ENCODE peak calls at places on chromosome 4, in four cellular contexts. Y, M, B and L are unnamed samples.

GRCh38 chr4:125243835-125244397 is 70.8 kb upstream of the FAT4 start:
- DNase-seq in Y (no peak), M (no peak), B (no peak), L (no peak)

GRCh38 chr4:73964862-73965611 is 16.8 kb downstream of the PF4 start:
- DNase-seq in Y (peak; percentile 7), M (no peak), B (no peak), L (peak; percentile 64)

GRCh38 chr4:149897784-149898183 is 82.1 kb upstream of the IQCM start:
- DNase-seq in Y (peak; percentile 12), M (no peak), B (no peak), L (no peak)

GRCh38 chr4:123603165-123603564 is 206.6 kb downstream of the SPRY1 start:
- DNase-seq in Y (no peak), M (no peak), B (no peak), L (peak; percentile 32)

GRCh38 chr4:76703676-76704075 is 194.3 kb downstream of the SOWAHB start:
- DNase-seq in Y (peak; percentile 31), M (no peak), B (no peak), L (no peak)

GRCh38 chr4:176270669-176271068 is 1.6 kb upstream of the ASB5 start:
- DNase-seq in Y (peak; percentile 86), M (no peak), B (no peak), L (no peak)

GRCh38 chr4:130424211-130424610 is 1328.3 kb downstream of the C4orf33 start:
- DNase-seq in Y (no peak), M (no peak), B (no peak), L (no peak)

GRCh38 chr4:83267121-83267834 is 17.3 kb downstream of the COQ2 start:
- DNase-seq in Y (peak; percentile 72), M (peak; percentile 43), B (no peak), L (no peak)

GRCh38 chr4:70802923-70803605 is 36.6 kb downstream of the GRSF1 start:
- DNase-seq in Y (no peak), M (no peak), B (no peak), L (no peak)

GRCh38 chr4:38715076-38715475 is 51.1 kb downstream of the KLF3 start:
- DNase-seq in Y (no peak), M (no peak), B (no peak), L (no peak)

GRCh38 chr4:79603681-79604080 is 195.7 kb upstream of the GK2 start:
- DNase-seq in Y (no peak), M (no peak), B (no peak), L (no peak)

GRCh38 chr4:26238782-26239647 is 81.8 kb upstream of the RBPJ start:
- DNase-seq in Y (no peak), M (peak; percentile 43), B (no peak), L (no peak)

GRCh38 chr4:46123872-46124755 is at the start of gene GABRG1:
- DNase-seq in Y (no peak), M (no peak), B (no peak), L (no peak)

DNA sequence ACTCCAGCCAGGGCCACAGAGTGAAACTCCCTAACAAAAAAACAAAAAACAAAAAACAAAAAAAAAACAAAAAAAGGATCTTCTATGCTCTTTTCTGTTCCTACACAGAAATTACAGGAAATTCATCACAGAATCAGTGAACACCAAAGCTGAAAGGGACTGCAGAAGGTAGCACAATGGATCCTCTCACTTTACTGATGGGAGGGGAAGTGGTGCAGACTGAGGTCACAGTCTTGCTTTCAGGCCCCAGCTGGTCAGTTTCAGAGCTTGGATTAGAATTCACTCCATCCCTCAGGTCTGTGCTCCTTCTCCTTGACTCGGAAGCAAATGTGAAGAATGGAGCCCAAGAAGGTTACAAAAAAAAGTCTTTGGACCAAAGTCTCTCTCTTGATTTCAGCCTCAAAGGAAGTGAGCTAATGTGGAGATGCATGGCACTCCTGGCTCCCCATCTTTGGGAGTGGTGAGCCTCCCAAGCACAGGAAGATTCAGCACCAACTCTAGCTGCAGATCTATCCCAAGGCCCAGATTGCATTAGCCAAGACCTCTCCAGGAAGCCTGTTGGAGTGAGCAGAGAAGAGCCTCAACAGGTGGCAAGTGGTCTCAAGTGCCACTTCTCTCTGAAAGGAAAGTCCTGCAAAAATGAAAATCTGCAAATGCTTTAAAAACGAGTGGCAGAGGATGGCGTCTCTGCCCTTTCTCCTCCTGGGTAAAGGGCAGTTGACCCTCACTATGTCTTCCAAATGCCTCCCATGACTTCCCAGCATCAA is 176.0 kb downstream of the MAML3 start:
- DNase-seq in Y (no peak), M (no peak), B (no peak), L (no peak)
- TF ChIP-seq POLR2A in Y (no peak), M (no peak), B (no peak), L (no peak)

DNA sequence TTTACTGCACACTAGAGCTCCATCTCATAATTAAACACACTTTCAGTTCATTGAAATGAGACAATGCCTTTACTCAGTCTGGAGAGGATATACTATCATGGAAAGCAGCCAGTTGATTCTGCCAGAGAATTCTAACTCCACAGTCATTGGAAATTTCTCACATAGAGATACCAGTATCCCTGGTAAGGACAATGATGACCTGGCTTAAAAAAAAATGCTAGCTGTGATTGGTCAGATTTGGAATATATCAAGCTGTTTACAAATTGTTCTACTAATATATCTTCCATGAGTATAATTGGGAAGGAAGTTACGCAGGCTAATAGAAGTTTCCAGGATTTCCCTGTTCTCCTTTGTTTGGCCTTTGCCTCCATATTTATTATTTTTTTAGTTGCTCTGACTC is 34.5 kb upstream of the TLL1 start:
- DNase-seq in Y (no peak), M (no peak), B (no peak), L (no peak)
- TF ChIP-seq EP300 in Y (no peak), M (peak; percentile 25), B (no peak), L (no peak)

DNA sequence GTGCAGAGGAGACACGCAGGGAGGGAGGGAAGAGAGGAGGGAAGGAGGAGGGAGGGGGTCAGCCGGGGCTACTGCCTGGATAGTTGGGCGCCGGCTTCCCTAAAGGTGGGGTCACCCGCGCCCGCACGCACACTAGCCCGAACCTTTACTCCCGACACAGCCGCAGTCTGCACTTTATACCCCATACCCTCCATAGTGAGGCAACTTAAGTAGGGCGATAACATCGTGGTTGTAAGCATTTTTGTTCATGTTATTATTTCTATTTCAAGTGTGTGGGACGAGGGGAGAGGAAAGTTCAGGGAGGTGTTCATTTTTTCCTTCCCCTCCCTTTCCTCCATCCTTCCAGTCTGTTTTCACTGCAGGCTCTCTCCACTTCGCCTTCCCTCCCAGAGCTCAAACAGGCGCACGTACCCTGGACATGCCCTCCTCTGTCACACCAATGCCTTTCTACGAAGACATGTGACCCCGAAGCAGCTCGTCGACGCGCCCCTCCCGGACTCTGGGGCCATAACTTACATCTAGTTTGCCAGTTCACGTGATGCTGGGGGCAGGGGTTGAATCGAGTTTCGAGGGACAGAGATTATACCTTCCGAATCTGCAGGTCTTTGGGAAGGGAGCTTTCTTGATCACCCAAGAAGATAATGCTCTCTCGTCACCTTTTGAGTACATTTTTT is at the start of gene PRKG2:
- DNase-seq in Y (no peak), M (no peak), B (no peak), L (no peak)
- H3K27ac ChIP-seq in Y (no peak within 1 kb of the TSS), M (no peak within 1 kb of the TSS), B (no peak within 1 kb of the TSS), L (no peak within 1 kb of the TSS)

GRCh38 chr4:185344743-185345538 is 50.8 kb downstream of the LRP2BP start:
- DNase-seq in Y (no peak), M (no peak), B (peak; percentile 77), L (no peak)
- TF ChIP-seq POLR2A in Y (no peak), M (no peak), B (peak; percentile 27), L (no peak)

DNA sequence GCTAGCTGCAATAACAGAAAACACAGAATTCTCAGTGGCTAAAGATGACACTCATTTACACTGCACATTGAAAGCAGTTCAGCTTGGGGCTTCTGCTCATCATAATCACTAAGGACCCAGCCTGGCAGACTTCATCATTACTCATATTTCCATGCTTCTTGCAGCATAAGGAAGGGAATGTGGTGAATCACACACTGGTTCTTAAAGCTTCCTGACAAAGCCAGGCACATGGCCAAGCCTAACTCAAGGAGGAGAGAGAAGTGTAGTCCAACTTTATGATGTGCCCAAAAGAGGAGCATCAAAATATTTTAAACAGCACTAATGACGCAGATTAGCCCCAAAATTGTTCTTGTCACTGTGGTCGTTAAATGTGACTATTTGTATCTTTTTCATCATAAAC is 186.6 kb downstream of the BANK1 start:
- DNase-seq in Y (peak; percentile 93), M (no peak), B (no peak), L (no peak)
- TF ChIP-seq EP300 in Y (peak; percentile 19), M (no peak), B (no peak), L (no peak)

DNA sequence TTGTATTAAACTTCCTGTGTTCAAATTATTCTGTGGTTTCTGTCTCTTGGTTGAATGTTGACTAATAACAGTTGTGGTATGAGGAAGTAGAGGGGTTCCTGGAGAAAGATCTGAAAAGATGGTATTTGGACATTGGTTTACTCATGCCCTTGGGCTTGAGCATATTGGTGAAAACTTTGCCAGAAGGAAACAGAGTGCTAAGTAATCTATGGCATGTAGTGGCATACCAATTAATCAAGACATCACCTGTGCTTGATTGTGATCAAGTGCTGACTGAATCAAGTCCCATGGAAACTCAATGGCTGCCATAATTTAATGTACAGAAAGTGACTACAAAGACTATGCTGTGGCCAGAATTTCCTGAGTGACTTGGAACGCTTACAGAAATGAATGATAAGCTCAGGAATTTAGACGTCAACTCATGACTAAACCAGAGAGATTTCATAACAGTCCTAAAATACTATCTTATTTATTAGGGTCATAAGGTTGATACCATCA is 2063.0 kb downstream of the ARAP2 start:
- DNase-seq in Y (peak; percentile 90), M (no peak), B (no peak), L (no peak)
- H3K27ac ChIP-seq in Y (peak overlapping the region; percentile 88), M (no peak overlapping the region), B (no peak overlapping the region), L (no peak overlapping the region)

DNA sequence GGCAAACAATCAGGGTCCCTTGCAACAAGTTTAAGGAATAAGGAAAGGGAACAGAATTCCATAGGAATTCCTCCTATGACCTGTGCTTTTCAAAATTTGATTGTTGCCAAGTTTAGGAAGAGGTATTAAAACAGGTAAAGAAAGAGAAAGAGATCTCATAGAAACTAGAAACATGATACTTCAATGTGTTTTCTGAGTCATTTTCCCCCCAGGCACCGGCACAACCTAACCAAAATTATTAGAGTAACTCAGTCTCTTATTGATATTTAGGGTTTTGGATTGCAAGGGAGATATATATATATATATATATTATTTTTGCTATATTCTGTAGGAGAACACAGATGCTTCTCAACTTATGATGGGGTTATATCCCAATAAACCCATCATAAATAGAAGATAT is 278.0 kb upstream of the DKK2 start:
- DNase-seq in Y (no peak), M (no peak), B (no peak), L (no peak)
- TF ChIP-seq POLR2A in Y (no peak), M (no peak), B (no peak), L (no peak)

GRCh38 chr4:5912614-5913019 is 19.7 kb upstream of the CRMP1 start:
- DNase-seq in Y (no peak), M (no peak), B (no peak), L (no peak)
- TF ChIP-seq EP300 in Y (no peak), M (no peak), B (no peak), L (no peak)

DNA sequence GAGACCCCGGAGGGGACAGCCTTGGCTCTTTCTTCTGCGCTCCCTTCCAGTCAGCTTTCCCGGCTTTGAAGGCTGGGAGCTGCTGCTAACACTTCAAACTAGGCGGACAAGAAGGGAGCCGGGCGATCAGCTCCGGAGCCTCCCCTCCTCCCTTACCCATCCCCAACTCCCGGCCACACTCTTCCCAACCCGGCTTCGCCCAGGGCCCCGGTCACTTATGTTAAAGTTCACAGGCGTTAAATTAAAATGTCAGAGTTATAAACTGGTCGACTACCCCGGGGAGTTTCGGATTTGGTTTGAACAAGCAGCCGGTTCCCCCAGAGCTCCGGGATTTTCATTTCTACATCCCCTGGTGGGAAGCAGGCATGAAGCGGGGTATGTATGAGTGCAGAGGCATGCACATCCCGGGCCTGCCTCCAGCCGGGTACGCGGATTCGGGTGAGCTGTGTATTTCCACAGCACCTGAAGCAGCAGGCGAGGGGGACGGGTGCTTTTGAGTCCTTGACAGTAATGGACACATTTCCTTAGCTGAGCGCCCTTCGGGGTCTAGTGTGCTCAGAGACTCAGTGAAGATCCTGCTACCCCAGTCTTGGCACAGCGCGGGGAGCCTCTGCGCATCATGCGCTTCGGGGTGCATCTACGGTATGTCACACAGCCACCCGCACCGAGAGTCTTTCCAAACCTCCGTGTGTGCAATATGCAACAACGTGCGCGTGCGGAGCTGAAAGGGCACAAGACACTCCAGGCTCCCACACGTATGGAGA is 883 bp downstream of the UNC5C start:
- DNase-seq in Y (no peak), M (no peak), B (no peak), L (no peak)
- H3K27ac ChIP-seq in Y (no peak overlapping the region), M (peak overlapping the region; percentile 69), B (no peak overlapping the region), L (peak overlapping the region; percentile 83)